ENCODE peak calls at places on chromosomes 5 and 9, in five cellular contexts. One of them, this sample, is unnamed.

GRCh38 chr9:77954619-77955018 is 77.0 kb downstream of the GNAQ start:
- DNase-seq in heart left ventricle: no peak
- DNase-seq in left ventricle myocardium inferior: no peak
- DNase-seq in astrocyte of the spinal cord: no peak
- DNase-seq in AG04450: no peak
- DNase-seq in this sample: no peak

GRCh38 chr5:121987685-121988073 is 25.9 kb downstream of the SRFBP1 start:
- DNase-seq in heart left ventricle: no peak
- DNase-seq in left ventricle myocardium inferior: no peak
- DNase-seq in astrocyte of the spinal cord: no peak
- DNase-seq in AG04450: peak; percentile 30
- DNase-seq in this sample: no peak

GRCh38 chr5:72184408-72184807 is 77.1 kb downstream of the MAP1B start:
- DNase-seq in heart left ventricle: no peak
- DNase-seq in left ventricle myocardium inferior: no peak
- DNase-seq in astrocyte of the spinal cord: no peak
- DNase-seq in AG04450: no peak
- DNase-seq in this sample: no peak

GRCh38 chr9:77402286-77402685 is 225.0 kb downstream of the VPS13A start:
- DNase-seq in heart left ventricle: no peak
- DNase-seq in left ventricle myocardium inferior: no peak
- DNase-seq in astrocyte of the spinal cord: peak; percentile 45
- DNase-seq in AG04450: no peak
- DNase-seq in this sample: no peak

GRCh38 chr9:104091708-104092107 is 2.4 kb upstream of the SMC2 start:
- DNase-seq in heart left ventricle: no peak
- DNase-seq in left ventricle myocardium inferior: no peak
- DNase-seq in astrocyte of the spinal cord: peak; percentile 67
- DNase-seq in AG04450: peak; percentile 53
- DNase-seq in this sample: no peak

GRCh38 chr5:149760700-149761187 is 30.6 kb downstream of the PPARGC1B start:
- DNase-seq in heart left ventricle: no peak
- DNase-seq in left ventricle myocardium inferior: peak; percentile 5
- DNase-seq in astrocyte of the spinal cord: peak; percentile 12
- DNase-seq in AG04450: no peak
- DNase-seq in this sample: no peak

GRCh38 chr9:87676976-87677775 is 48.7 kb upstream of the CTSL start:
- DNase-seq in heart left ventricle: no peak
- DNase-seq in left ventricle myocardium inferior: peak; percentile 40
- DNase-seq in astrocyte of the spinal cord: no peak
- DNase-seq in AG04450: no peak
- DNase-seq in this sample: no peak

GRCh38 chr9:125509476-125509875 is 197.5 kb downstream of the MAPKAP1 start:
- DNase-seq in heart left ventricle: no peak
- DNase-seq in left ventricle myocardium inferior: no peak
- DNase-seq in astrocyte of the spinal cord: no peak
- DNase-seq in AG04450: peak; percentile 83
- DNase-seq in this sample: no peak

GRCh38 chr5:59276886-59277514 is 616.5 kb downstream of the PDE4D start:
- DNase-seq in heart left ventricle: no peak
- DNase-seq in left ventricle myocardium inferior: no peak
- DNase-seq in astrocyte of the spinal cord: peak; percentile 14
- DNase-seq in AG04450: no peak
- DNase-seq in this sample: no peak

GRCh38 chr9:124629600-124629999 is 122.4 kb upstream of the NR5A1 start:
- DNase-seq in heart left ventricle: no peak
- DNase-seq in left ventricle myocardium inferior: no peak
- DNase-seq in astrocyte of the spinal cord: peak; percentile 68
- DNase-seq in AG04450: no peak
- DNase-seq in this sample: no peak

GRCh38 chr5:23314827-23315226 is 192.6 kb upstream of the PRDM9 start:
- DNase-seq in heart left ventricle: no peak
- DNase-seq in left ventricle myocardium inferior: no peak
- DNase-seq in astrocyte of the spinal cord: peak; percentile 37
- DNase-seq in AG04450: no peak
- DNase-seq in this sample: no peak

GRCh38 chr9:109817146-109817845 is 37.3 kb downstream of the PALM2AKAP2 start:
- DNase-seq in heart left ventricle: no peak
- DNase-seq in left ventricle myocardium inferior: no peak
- DNase-seq in astrocyte of the spinal cord: peak; percentile 72
- DNase-seq in AG04450: no peak
- DNase-seq in this sample: no peak

GRCh38 chr5:142521706-142522105 is 164.2 kb downstream of the FGF1 start:
- DNase-seq in heart left ventricle: no peak
- DNase-seq in left ventricle myocardium inferior: no peak
- DNase-seq in astrocyte of the spinal cord: no peak
- DNase-seq in AG04450: no peak
- DNase-seq in this sample: no peak

GRCh38 chr9:70413427-70413797 is 1.0 kb downstream of the KLF9 start:
- DNase-seq in heart left ventricle: peak; percentile 89
- DNase-seq in left ventricle myocardium inferior: peak; percentile 80
- DNase-seq in astrocyte of the spinal cord: no peak
- DNase-seq in AG04450: no peak
- DNase-seq in this sample: no peak

GRCh38 chr5:97554992-97555981 is 372.2 kb upstream of the RIOK2 start:
- DNase-seq in heart left ventricle: no peak
- DNase-seq in left ventricle myocardium inferior: no peak
- DNase-seq in astrocyte of the spinal cord: peak; percentile 33
- DNase-seq in AG04450: peak; percentile 49
- DNase-seq in this sample: no peak

GRCh38 chr5:98570010-98570409 is 203.5 kb upstream of the RGMB start:
- DNase-seq in heart left ventricle: no peak
- DNase-seq in left ventricle myocardium inferior: no peak
- DNase-seq in astrocyte of the spinal cord: peak; percentile 83
- DNase-seq in AG04450: no peak
- DNase-seq in this sample: no peak

DNA sequence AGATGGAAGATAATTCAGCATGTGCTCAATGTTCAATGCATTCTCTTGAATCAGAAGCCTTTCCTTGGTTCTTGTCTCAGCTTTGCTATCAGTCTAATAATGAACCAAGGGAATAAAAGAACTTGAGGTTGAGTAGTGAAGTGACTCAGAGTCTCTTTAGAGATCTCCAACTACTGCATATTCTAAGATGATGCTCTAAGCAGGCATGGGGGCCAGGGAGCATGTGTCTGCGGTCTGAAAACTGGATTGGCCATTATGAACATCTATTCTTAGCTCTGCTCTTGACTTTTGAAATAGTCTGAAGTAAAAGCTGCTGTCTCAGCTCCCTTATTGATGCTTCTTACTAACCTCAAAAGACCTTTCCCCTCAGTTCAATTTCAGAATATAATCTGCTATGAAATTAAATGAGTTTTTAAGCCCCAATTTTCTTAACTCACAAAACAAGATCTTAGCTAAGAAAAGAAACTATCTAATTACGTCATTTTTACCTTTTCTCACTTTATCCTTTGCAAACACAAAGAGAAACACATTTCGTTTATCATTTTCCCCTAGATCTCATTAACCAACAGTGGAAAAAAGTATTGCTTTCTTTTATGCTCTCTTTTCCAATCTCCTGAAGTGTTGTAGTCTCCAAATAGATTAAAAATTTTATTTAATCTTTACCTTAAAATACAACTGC is 44.8 kb downstream of the PLCXD3 start:
- DNase-seq in heart left ventricle: no peak
- DNase-seq in left ventricle myocardium inferior: no peak
- DNase-seq in astrocyte of the spinal cord: peak; percentile 3
- DNase-seq in AG04450: no peak
- DNase-seq in this sample: no peak
- TF ChIP-seq CTCF in heart left ventricle: no peak
- TF ChIP-seq CTCF in left ventricle myocardium inferior: no peak
- TF ChIP-seq CTCF in astrocyte of the spinal cord: no peak
- TF ChIP-seq CTCF in AG04450: no peak
- TF ChIP-seq CTCF in this sample: no peak

GRCh38 chr9:106864533-106865143 is 1.7 kb downstream of the ZNF462 start:
- DNase-seq in heart left ventricle: no peak
- DNase-seq in left ventricle myocardium inferior: no peak
- DNase-seq in astrocyte of the spinal cord: peak; percentile 57
- DNase-seq in AG04450: no peak
- DNase-seq in this sample: no peak
- H3K4me3 ChIP-seq in heart left ventricle: peak overlapping the region; percentile 76
- H3K4me3 ChIP-seq in left ventricle myocardium inferior: peak overlapping the region; percentile 83
- H3K4me3 ChIP-seq in astrocyte of the spinal cord: peak overlapping the region; percentile 86
- H3K4me3 ChIP-seq in AG04450: peak overlapping the region; percentile 95
- H3K4me3 ChIP-seq in this sample: peak overlapping the region; percentile 71

GRCh38 chr9:107481035-107481434 is 8.5 kb downstream of the KLF4 start:
- DNase-seq in heart left ventricle: no peak
- DNase-seq in left ventricle myocardium inferior: no peak
- DNase-seq in astrocyte of the spinal cord: no peak
- DNase-seq in AG04450: no peak
- DNase-seq in this sample: no peak
- TF ChIP-seq CTCF in heart left ventricle: no peak
- TF ChIP-seq CTCF in left ventricle myocardium inferior: peak; percentile 40
- TF ChIP-seq CTCF in astrocyte of the spinal cord: peak; percentile 9
- TF ChIP-seq CTCF in AG04450: peak; percentile 18
- TF ChIP-seq CTCF in this sample: no peak

GRCh38 chr5:51399636-51399993 is 16.4 kb downstream of the ISL1 start:
- DNase-seq in heart left ventricle: no peak
- DNase-seq in left ventricle myocardium inferior: no peak
- DNase-seq in astrocyte of the spinal cord: no peak
- DNase-seq in AG04450: no peak
- DNase-seq in this sample: no peak
- H3K4me3 ChIP-seq in heart left ventricle: no peak overlapping the region
- H3K4me3 ChIP-seq in left ventricle myocardium inferior: no peak overlapping the region
- H3K4me3 ChIP-seq in astrocyte of the spinal cord: no peak overlapping the region
- H3K4me3 ChIP-seq in AG04450: no peak overlapping the region
- H3K4me3 ChIP-seq in this sample: no peak overlapping the region